ENCODE peak calls at places on chromosomes 6 and 20, in five cellular contexts. U is HepG2, W is H1, G is A549, F is K562. M is an unnamed sample.

GRCh38 chr6:65191412-65191811 is 515.6 kb downstream of the EYS start:
- DNase-seq in W (no peak), F (no peak), G (no peak), U (no peak), M (no peak)

GRCh38 chr20:37686762-37687477 is 6.9 kb upstream of the CTNNBL1 start:
- DNase-seq in F (no peak), W (no peak), G (no peak), U (no peak), M (no peak)

GRCh38 chr20:40508821-40509220 is 180.2 kb downstream of the MAFB start:
- DNase-seq in G (no peak), F (no peak), W (no peak), U (no peak), M (no peak)

GRCh38 chr20:15011631-15012030 is 674.2 kb upstream of the FLRT3 start:
- DNase-seq in W (no peak), G (no peak), F (no peak), U (no peak), M (no peak)

GRCh38 chr6:25344827-25345226 is 65.7 kb downstream of the CARMIL1 start:
- DNase-seq in F (no peak), U (no peak), G (no peak), W (no peak), M (no peak)

GRCh38 chr20:14178952-14179351 is 158.5 kb downstream of the FLRT3 start:
- DNase-seq in F (no peak), G (no peak), W (no peak), U (no peak), M (no peak)

GRCh38 chr20:31644701-31645100 is 7.0 kb downstream of the COX4I2 start:
- DNase-seq in F (peak; percentile 66), W (no peak), U (no peak), G (no peak), M (no peak)

GRCh38 chr6:45898941-45899682 is 116.5 kb downstream of the CLIC5 start:
- DNase-seq in U (no peak), F (no peak), G (no peak), W (no peak), M (no peak)

GRCh38 chr6:24856954-24857670 is 58.4 kb upstream of the ARMH2 start:
- DNase-seq in W (no peak), U (no peak), F (no peak), G (no peak), M (no peak)

GRCh38 chr20:58603656-58604184 is 47.4 kb upstream of the STX16 start:
- DNase-seq in F (no peak), U (no peak), G (no peak), W (no peak), M (no peak)

GRCh38 chr20:40111282-40111681 is 577.8 kb downstream of the MAFB start:
- DNase-seq in F (no peak), U (no peak), G (no peak), W (no peak), M (no peak)

GRCh38 chr20:63979549-63980316 is at the start of gene SAMD10:
- DNase-seq in G (no peak), W (peak; percentile 66), U (peak; percentile 70), F (peak; percentile 67), M (peak; percentile 72)
- TF ChIP-seq HDAC2 in G (no peak), W (no peak), U (peak; percentile 62), F (no peak), M (no peak)

DNA sequence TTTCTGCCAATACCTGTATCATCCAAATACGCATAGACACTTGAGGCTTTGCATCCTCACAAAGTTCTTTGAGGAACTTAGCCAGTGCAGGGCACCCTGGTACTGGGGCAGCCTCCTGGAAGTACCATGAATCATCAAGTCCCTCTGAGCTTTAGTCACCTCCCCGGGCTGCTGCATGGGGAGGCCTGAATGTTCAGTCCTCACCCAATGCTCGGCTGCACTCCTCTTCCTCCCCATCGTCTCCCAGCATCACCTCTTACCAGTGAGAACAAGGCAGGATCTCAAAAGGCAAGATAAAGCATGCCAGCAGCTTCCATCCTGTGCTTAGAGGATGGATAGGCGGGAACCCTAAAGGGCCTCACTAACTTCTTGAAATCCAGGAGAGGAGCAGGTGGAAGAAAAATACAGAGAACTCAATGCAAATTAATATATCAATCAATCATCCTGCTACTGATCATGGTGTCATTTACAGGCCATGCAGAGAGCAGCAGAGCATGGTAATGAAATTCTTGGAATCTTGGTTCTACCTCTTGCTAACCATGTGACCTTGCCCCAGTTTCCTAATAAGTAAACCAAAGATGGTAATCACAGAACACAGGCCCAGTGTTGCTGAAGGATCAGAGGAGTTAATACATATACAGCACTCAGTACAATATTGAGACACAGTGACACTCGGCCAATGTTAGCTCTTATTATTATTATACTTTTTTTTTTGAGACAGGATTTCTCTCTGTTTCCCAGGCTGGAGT is 4.7 kb upstream of the CCN6 start:
- DNase-seq in W (no peak), F (no peak), U (peak; percentile 17), G (no peak), M (no peak)
- TF ChIP-seq HDAC2 in W (no peak), F (no peak), U (no peak), G (no peak), M (no peak)

GRCh38 chr20:38714308-38714707 is 10.0 kb upstream of the SLC32A1 start:
- DNase-seq in W (no peak), U (no peak), F (no peak), G (no peak), M (no peak)
- TF ChIP-seq HDAC2 in W (no peak), U (no peak), F (no peak), G (no peak), M (no peak)

GRCh38 chr6:130037207-130037811 is 18.9 kb downstream of the L3MBTL3 start:
- DNase-seq in W (no peak), U (no peak), G (peak; percentile 10), F (peak; percentile 18), M (no peak)
- TF ChIP-seq HDAC2 in W (no peak), U (no peak), G (no peak), F (no peak), M (no peak)

GRCh38 chr6:51450958-51451357 is 632.3 kb downstream of the TFAP2B start:
- DNase-seq in G (no peak), W (no peak), F (no peak), U (no peak), M (no peak)

DNA sequence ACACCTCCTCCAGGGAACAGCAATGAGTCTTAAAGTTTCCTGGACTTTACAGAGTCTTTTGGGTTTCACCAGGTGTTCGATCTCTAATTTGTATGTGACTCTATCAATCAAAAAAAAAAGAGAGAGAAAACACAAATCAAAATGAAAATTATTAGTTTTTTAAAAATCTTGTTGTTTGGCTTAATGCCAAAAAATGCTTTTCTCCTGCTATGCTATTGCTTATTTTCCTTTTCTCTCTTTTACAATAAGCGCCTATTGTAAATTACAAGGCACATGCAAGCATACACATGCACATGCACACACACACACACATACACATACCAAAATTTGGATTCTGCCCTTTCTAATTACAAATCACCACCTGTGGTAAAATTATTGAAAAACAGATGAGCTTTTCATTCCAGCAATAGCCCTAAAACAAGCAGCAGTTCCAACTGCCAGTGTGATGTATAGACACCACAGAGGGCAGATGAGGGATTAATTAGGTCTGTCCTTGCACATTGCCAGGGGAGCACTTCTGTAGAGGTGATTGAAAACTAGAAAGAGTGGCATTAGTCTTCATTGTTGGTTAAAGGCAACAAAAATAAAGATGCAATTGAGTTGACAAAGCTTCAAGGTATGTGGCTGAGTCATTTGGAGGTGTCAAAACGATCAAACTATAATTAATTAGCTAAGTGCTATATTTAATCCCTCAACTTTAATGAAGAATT is 631.7 kb downstream of the TFAP2B start:
- DNase-seq in F (no peak), W (no peak), G (no peak), U (no peak), M (peak; percentile 15)
- TF ChIP-seq HDAC2 in F (no peak), W (no peak), G (no peak), U (no peak), M (no peak)

DNA sequence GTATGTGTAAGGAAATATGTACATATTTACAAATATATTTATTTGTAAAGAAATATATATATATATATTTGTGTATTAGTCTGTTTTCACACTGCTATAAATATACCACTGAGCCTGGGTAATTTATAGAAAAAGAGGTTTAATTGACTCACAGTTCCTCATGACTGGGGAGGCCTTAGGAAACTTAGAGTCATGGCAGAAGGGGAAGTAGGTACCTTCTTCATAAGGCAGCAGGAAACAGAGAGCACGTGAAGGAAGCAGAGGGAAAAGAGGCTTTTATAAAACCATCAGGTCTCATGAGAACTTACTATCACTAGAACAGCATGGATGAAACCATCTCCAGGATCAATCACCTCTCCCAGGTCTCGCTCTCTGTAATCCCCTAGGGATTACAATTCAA is 644.5 kb upstream of the HS3ST5 start:
- DNase-seq in F (no peak), U (no peak), G (no peak), W (no peak), M (no peak)
- TF ChIP-seq HDAC2 in F (no peak), U (no peak), G (no peak), W (no peak), M (no peak)

GRCh38 chr20:46311719-46312074 is 3.4 kb upstream of the CDH22 start:
- DNase-seq in W (no peak), G (no peak), U (no peak), F (no peak), M (no peak)
- TF ChIP-seq HDAC2 in W (no peak), G (no peak), U (no peak), F (no peak), M (no peak)

M was measured in GM12878.